ENCODE peak calls at places on chromosomes 6 and 20, in eight cellular contexts. F is heart left ventricle, D is transverse colon, M is right lobe of liver, S is Peyer's patch, W is A549, L is HCT116, Z is breast epithelium. C is an unnamed sample.

GRCh38 chr6:70415247-70415646 is 1.9 kb downstream of the FAM135A start:
- DNase-seq in F (no peak), M (no peak), Z (no peak), S (no peak), L (no peak), D (no peak), W (no peak), C (no peak)

GRCh38 chr20:15061955-15062354 is 724.5 kb upstream of the FLRT3 start:
- DNase-seq in Z (no peak), W (peak; percentile 34), M (no peak), D (no peak), F (no peak), S (no peak), L (no peak), C (peak; percentile 22)

GRCh38 chr20:443223-443793 is 19.0 kb downstream of the TBC1D20 start:
- DNase-seq in Z (no peak), L (no peak), D (no peak), F (no peak), W (no peak), S (no peak), M (no peak), C (no peak)

GRCh38 chr6:2578729-2579128 is 172.0 kb downstream of the MYLK4 start:
- DNase-seq in S (no peak), W (no peak), D (no peak), M (no peak), Z (no peak), F (no peak), L (no peak), C (no peak)

GRCh38 chr20:44056010-44056698 is 130.8 kb downstream of the JPH2 start:
- DNase-seq in Z (no peak), W (peak; percentile 36), L (no peak), M (peak; percentile 53), F (peak; percentile 58), S (peak; percentile 59), D (peak; percentile 42), C (no peak)

GRCh38 chr6:145318952-145319351 is 416.4 kb downstream of the EPM2A start:
- DNase-seq in M (no peak), D (no peak), Z (no peak), S (no peak), W (no peak), F (no peak), L (peak; percentile 1), C (no peak)

GRCh38 chr6:33147807-33148666 is 44.2 kb downstream of the COL11A2 start:
- DNase-seq in M (no peak), L (peak; percentile 54), D (no peak), F (no peak), Z (no peak), W (peak; percentile 46), S (no peak), C (peak; percentile 63)

GRCh38 chr20:21677261-21677660 is 28.2 kb upstream of the PAX1 start:
- DNase-seq in W (no peak), S (no peak), D (no peak), M (no peak), Z (no peak), L (no peak), F (no peak), C (no peak)

DNA sequence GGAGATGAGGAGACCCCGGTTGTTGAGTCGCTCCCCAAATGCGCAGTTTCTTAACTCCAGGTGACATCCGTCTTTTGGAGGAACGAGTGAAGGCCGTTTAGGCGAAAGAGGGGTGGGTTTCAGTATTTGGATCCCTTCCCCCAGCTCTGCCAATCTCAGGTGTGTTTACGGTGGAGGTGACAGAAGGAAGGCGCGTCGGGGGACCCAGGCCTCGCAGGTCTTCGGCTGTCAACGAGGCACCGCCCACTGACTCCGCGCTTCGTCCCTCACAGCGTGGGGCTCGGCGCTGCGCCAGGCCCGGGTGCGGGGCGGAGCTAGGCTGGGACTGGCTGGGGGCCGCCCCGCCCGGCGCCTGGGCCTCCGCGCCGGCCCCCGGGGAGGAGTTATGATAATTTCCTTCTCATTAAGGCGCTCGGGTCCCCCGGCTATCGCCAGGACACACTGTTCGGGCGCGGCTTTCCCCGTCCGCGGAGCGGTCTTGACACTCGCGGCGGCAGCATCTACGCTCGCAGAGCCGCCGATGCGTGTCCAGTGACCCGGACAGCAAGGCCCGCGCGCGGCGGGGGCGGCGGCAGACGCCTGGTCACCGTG is at the start of gene TFAP2C:
- DNase-seq in S (peak; percentile 61), Z (peak; percentile 85), L (peak; percentile 54), D (peak; percentile 81), W (peak; percentile 84), M (no peak), F (peak; percentile 68), C (peak; percentile 71)
- TF ChIP-seq POLR2A in S (no peak), Z (peak; percentile 55), L (no peak), D (peak; percentile 35), W (peak; percentile 76), M (no peak), F (no peak), C (no peak)

GRCh38 chr20:47866480-47866879 is 81.2 kb upstream of the SULF2 start:
- DNase-seq in W (no peak), M (no peak), L (no peak), S (no peak), F (no peak), D (no peak), Z (no peak), C (no peak)

GRCh38 chr20:47868744-47869143 is 83.5 kb upstream of the SULF2 start:
- DNase-seq in W (no peak), M (no peak), F (no peak), S (no peak), L (no peak), D (no peak), Z (no peak), C (no peak)

GRCh38 chr20:47865912-47866311 is 80.6 kb upstream of the SULF2 start:
- DNase-seq in Z (no peak), M (no peak), L (no peak), D (no peak), W (no peak), S (no peak), F (no peak), C (no peak)

GRCh38 chr20:47865451-47865850 is 80.2 kb upstream of the SULF2 start:
- DNase-seq in W (no peak), S (no peak), D (no peak), M (no peak), F (no peak), Z (no peak), L (no peak), C (no peak)

DNA sequence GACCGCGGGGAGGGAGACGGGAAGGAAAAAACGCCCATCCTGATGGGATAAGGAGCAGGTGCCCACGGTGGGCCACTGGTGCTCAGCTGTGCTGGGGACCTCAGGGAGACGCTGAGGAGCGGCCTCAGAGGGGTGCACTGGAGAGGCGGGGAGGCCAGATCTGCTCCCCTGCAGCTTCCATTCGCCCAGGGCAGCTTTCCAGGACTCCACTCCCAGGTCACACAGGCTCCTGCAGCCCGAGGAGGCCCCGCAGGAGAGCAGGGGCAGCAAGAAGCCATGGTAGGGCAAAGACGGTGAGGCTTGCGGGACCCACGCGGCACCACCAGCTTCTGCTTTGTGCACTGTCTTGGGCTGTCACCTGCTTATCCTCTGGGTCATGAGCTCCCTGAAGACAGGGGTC is 82.5 kb upstream of the SULF2 start:
- DNase-seq in L (no peak), W (no peak), S (no peak), F (no peak), M (no peak), D (no peak), Z (no peak), C (no peak)
- H3K27ac ChIP-seq in L (no peak overlapping the region), W (no peak overlapping the region), S (no peak overlapping the region), F (no peak overlapping the region), M (no peak overlapping the region), D (no peak overlapping the region), Z (no peak overlapping the region), C (no peak overlapping the region)

GRCh38 chr6:89079611-89080213 is 839 bp upstream of the PNRC1 start:
- DNase-seq in W (no peak), F (peak; percentile 45), M (peak; percentile 64), S (peak; percentile 83), Z (no peak), L (no peak), D (peak; percentile 64), C (peak; percentile 64)
- TF ChIP-seq POLR2A in W (no peak), F (no peak), M (peak; percentile 54), S (peak; percentile 42), Z (no peak), L (no peak), D (peak; percentile 50), C (no peak)

DNA sequence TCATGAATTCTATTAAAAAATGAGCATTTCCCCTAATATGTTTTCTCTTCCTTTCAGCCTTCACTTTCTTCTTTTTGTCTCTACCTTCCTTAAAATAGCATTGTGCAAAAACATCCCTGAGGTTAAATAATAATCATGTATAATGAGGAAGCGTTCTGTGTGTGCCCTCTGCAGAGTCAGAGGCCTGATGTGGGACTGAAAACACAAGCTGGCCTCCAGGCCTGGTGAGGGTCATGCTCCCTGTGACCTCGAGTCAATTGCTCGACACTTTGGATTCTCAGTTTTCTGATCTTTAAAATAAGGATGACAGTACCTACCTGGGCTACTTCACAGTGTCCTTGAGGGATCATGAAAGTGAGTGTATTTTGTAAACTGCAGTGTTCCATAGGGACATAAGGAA is 39.9 kb upstream of the PDE7B start:
- DNase-seq in D (no peak), L (no peak), F (no peak), S (no peak), M (no peak), Z (no peak), W (peak; percentile 3), C (no peak)
- H3K27ac ChIP-seq in D (no peak overlapping the region), L (no peak overlapping the region), F (peak overlapping the region; percentile 51), S (no peak overlapping the region), M (no peak overlapping the region), Z (no peak overlapping the region), W (peak overlapping the region; percentile 34), C (no peak overlapping the region)

DNA sequence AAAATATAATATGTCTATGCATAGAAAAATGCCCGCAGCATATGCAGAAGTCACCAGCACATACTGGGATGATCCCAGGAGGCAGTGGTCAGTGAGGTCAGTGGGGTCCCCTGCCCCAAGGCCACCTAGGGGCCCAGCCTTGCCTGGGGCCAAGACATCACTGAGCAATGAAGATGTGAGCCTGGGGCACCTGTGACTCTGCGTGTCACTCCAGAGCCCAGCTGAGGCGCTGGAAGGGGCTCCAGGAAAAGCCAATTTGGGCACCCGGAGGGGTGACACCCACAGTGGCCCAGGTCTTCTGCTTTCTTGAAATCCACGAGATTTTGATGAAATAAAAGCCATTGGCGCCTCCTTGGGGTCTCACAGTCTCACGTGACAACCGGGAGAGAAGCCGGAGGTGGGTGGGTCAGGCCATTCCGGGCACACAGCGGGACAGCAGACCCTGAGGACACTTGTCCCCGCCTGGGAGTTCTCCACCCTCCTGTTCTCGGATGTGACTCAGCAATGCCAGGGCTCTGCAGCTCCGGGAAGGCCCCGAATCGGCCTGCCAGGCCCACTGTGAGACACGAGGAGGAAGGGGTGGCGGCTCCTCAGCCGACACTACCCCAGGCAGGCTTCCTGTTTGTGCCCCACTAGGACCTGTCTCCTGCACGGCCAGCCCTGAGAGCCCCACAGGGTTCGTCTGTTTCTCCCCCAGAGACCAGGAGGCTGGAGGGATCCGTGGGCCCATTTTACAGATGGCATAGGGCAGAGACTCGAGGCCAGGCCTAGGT is 24.4 kb upstream of the SLCO4A1 start:
- DNase-seq in W (no peak), Z (no peak), M (peak; percentile 78), S (peak; percentile 78), F (peak; percentile 78), L (no peak), D (peak; percentile 47), C (no peak)
- TF ChIP-seq POLR2A in W (no peak), Z (no peak), M (peak; percentile 10), S (no peak), F (no peak), L (no peak), D (no peak), C (no peak)

DNA sequence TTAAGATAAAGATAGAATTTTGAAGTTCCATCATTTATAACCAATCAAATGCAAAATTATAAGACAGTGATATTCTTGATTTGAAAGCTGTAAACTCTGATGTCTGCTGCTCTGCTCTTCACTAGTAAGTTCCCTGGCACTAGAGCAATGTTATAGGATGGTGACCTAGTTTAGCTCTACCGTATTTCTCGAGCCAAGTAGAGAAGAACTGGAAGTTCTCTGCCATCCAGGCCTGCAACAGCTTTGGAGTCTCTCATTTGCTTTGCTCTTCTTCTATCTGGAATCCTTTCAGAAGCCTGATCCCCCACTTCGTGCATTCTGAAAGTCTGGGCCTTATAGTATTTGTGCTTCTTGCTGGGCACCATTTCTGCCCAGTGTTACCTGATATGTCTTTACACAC is 100.3 kb downstream of the PLCB1 start:
- DNase-seq in L (no peak), F (no peak), M (no peak), S (no peak), D (no peak), W (no peak), Z (no peak), C (no peak)
- H3K27ac ChIP-seq in L (no peak overlapping the region), F (no peak overlapping the region), M (no peak overlapping the region), S (no peak overlapping the region), D (no peak overlapping the region), W (no peak overlapping the region), Z (no peak overlapping the region), C (no peak overlapping the region)